ENCODE peak calls at places on chromosomes 3 and 15, in ten cellular contexts. S is transverse colon; M is epithelial cell of esophagus; T is IMR-90; N is ovary; U is heart right ventricle; C is naive thymus-derived CD4-positive, alpha-beta T cell; A is AG04449; Q is fibroblast of the aortic adventitia; R is upper lobe of right lung. D is an unnamed sample.
A peak's percentile ranks its signal among the peaks of the same experiment; 100 is the strongest.

GRCh38 chr3:108053025-108053424 is 37.8 kb downstream of the CD47 start:
- DNase-seq in T (no peak), A (no peak), N (no peak), Q (no peak), U (no peak), R (no peak), S (no peak), M (peak; percentile 78), C (no peak), D (no peak)

GRCh38 chr15:37682304-37682703 is 252.1 kb upstream of the TMCO5A start:
- DNase-seq in R (no peak), U (no peak), T (peak; percentile 27), A (no peak), N (no peak), C (no peak), S (no peak), M (peak; percentile 31), Q (peak; percentile 24), D (no peak)

GRCh38 chr15:31083394-31083790 is 18.1 kb downstream of the TRPM1 start:
- DNase-seq in R (no peak), U (no peak), T (no peak), S (peak; percentile 51), N (no peak), M (no peak), C (no peak), A (no peak), Q (no peak), D (peak; percentile 65)

GRCh38 chr15:73936181-73936580 is 9.9 kb downstream of the LOXL1 start:
- DNase-seq in Q (peak; percentile 73), R (no peak), C (no peak), U (no peak), A (no peak), N (peak; percentile 61), M (peak; percentile 87), S (no peak), T (peak; percentile 83), D (no peak)

GRCh38 chr3:150733373-150733935 is 29.5 kb downstream of the SIAH2 start:
- DNase-seq in A (no peak), N (no peak), U (no peak), C (no peak), T (no peak), Q (no peak), M (peak; percentile 27), S (no peak), R (no peak), D (no peak)

GRCh38 chr3:156425651-156426050 is 129.3 kb downstream of the SSR3 start:
- DNase-seq in R (no peak), Q (no peak), U (no peak), A (no peak), T (no peak), N (no peak), M (no peak), S (no peak), C (no peak), D (no peak)

GRCh38 chr3:33392703-33393125 is 47.5 kb downstream of the UBP1 start:
- DNase-seq in A (peak; percentile 81), U (no peak), M (peak; percentile 78), C (no peak), N (no peak), Q (peak; percentile 94), R (no peak), T (peak; percentile 93), S (no peak), D (peak; percentile 47)

GRCh38 chr3:57647292-57647940 is 45.5 kb downstream of the DENND6A start:
- DNase-seq in Q (no peak), A (no peak), N (no peak), T (no peak), R (no peak), S (no peak), C (no peak), M (peak; percentile 9), U (no peak), D (no peak)

GRCh38 chr3:141407817-141408216 is 39.5 kb downstream of the ZBTB38 start:
- DNase-seq in N (no peak), A (no peak), T (no peak), M (no peak), U (no peak), R (no peak), S (no peak), Q (no peak), C (no peak), D (no peak)

DNA sequence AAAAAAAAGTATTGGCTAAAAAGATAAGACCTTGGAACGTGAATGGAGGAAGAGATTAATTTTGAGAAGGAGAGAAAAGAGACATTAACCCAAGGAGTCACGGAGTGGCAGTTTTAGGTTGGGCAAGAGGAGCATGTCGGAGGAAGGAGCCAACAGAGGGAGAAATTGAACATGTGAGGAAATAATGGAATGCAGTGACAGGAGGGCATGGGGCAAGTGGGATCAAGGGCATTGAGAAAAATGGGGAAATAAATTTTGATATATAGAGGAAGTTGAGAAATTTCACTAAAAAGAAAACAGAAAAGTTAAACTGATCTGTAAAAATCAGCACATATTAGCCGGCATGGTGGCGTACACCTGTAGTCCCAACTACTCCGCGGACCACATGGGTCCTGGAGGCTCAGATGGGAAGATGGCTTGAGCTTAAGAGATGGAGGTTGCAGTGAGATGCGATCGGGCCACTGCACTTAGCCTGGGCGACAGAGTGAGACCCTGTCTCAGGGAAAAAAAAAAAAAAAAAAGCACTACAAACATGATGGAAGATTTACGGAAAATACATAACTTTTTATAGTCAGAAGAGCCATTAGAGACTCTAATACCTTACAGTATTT is 1.2 kb downstream of the HAUS2 start:
- DNase-seq in A (no peak), S (no peak), M (no peak), U (no peak), T (no peak), R (no peak), N (no peak), C (no peak), Q (no peak), D (no peak)
- H3K4me3 ChIP-seq in A (peak overlapping the region; percentile 90), S (peak overlapping the region; percentile 69), M (peak overlapping the region; percentile 97), U (peak overlapping the region; percentile 82), T (peak overlapping the region; percentile 11), R (peak overlapping the region; percentile 88), N (no peak overlapping the region), C (no peak overlapping the region), Q (peak overlapping the region; percentile 98), D (peak overlapping the region; percentile 100)

DNA sequence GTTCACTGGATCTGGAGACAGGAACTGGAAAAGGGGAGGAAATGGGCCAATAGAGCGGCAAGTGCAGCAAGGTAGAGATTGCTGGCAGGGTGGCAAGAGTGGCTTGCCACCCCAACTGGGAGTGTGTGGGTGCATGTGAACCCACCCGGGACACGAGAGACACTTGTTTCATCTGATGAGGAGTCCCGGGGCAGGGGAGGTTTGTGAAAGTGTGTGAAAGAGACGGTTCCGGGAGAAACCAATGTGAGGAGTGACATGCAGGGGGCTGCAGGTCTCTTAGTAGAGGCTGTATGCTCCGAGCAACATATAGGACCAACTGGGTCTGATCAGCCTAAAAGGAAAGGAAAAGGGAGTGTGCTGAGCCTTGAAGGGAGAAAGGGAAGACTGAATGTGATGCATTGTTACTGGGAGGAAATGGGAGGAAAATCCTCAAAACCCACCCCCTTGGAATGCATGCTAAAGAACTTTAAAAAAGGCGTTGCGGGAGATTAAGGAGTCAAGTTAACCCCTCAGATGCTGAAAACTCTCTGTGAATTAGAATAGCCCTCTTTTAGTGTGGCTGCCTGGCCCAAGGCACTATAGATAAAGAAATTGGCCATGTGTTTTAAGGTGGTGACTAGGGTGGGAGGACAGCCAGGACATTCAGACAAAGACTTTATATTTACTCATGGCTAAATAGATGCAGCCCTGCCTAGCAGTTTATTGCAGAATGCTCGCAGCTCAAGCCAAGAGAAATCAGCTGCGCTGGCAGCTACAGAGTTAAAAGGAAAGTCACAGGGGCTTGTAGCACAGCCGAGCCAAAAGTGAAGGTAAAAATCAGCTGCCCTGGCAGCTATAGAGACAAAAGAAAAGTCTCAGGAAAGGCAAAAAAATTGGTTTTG is 9.1 kb upstream of the SLC9C1 start:
- DNase-seq in C (no peak), U (no peak), Q (peak; percentile 44), A (no peak), M (no peak), R (no peak), N (no peak), S (no peak), T (peak; percentile 11), D (no peak)
- H3K4me3 ChIP-seq in C (peak overlapping the region; percentile 82), U (peak overlapping the region; percentile 31), Q (peak overlapping the region; percentile 49), A (peak overlapping the region; percentile 54), M (peak overlapping the region; percentile 12), R (peak overlapping the region; percentile 33), N (peak overlapping the region; percentile 27), S (peak overlapping the region; percentile 33), T (peak overlapping the region; percentile 27), D (peak overlapping the region; percentile 69)

GRCh38 chr15:81865850-81866537 is 179.8 kb downstream of the MEX3B start:
- DNase-seq in R (no peak), S (no peak), A (no peak), N (no peak), T (no peak), C (no peak), M (no peak), Q (no peak), U (no peak), D (no peak)
- H3K4me3 ChIP-seq in R (no peak overlapping the region), S (no peak overlapping the region), A (no peak overlapping the region), N (no peak overlapping the region), T (no peak overlapping the region), C (no peak overlapping the region), M (no peak overlapping the region), Q (no peak overlapping the region), U (no peak overlapping the region), D (no peak overlapping the region)

GRCh38 chr3:184717608-184717995 is 5.7 kb upstream of the MAGEF1 start:
- DNase-seq in Q (no peak), M (no peak), N (no peak), C (no peak), T (no peak), U (no peak), A (no peak), S (no peak), R (no peak), D (no peak)

GRCh38 chr3:184718431-184718830 is 6.6 kb upstream of the MAGEF1 start:
- DNase-seq in N (no peak), S (no peak), C (no peak), Q (no peak), A (no peak), M (no peak), U (no peak), R (no peak), T (no peak), D (no peak)

GRCh38 chr3:184713521-184713920 is 1.7 kb upstream of the MAGEF1 start:
- DNase-seq in N (no peak), Q (no peak), U (no peak), M (no peak), T (no peak), R (no peak), C (no peak), S (no peak), A (no peak), D (no peak)

GRCh38 chr3:184716652-184717607 is 5.1 kb upstream of the MAGEF1 start:
- DNase-seq in T (peak; percentile 72), U (no peak), A (no peak), C (no peak), S (no peak), N (peak; percentile 64), M (peak; percentile 66), R (no peak), Q (peak; percentile 53), D (no peak)

DNA sequence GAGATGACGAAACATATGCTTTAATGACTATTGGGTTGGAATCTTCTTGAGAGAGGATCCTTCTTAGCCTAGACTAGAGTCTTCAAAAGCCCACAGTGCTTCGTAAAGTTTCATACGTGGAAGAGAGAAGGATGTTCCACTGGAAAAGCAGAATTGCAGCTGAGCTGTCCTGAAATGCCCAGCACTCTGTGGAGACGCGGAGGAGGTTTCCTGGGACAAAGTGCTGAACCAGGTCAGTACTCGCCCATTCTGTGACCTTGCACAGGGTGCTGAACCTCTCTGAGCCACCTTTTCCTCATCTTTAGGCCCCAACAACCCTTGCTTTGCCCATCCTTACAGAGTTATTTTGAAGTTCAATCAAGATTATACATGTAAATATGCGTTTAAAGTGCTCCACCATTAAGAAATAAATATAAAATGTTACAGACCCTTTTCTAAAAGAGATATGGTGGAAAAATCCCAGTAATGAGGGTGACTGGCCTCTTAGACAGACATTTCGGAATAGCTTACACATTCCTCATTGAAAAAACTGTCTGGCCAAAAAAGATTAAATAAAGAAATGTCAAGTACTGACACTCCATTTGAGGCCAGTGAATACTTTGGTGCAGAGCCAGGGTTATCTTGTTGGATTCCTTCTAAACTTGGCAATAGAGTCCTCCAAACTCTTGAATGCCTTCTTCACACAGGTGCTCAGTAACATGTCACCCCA is 4.2 kb upstream of the MAGEF1 start:
- DNase-seq in S (no peak), N (no peak), M (no peak), A (no peak), C (no peak), Q (peak; percentile 77), R (no peak), U (no peak), T (peak; percentile 22), D (no peak)
- H3K4me3 ChIP-seq in S (no peak overlapping the region), N (no peak overlapping the region), M (no peak overlapping the region), A (no peak overlapping the region), C (no peak overlapping the region), Q (no peak overlapping the region), R (no peak overlapping the region), U (no peak overlapping the region), T (peak overlapping the region; percentile 1), D (no peak overlapping the region)

D was measured in retinal pigment epithelial cell.